ENCODE peak calls at places on chromosomes 4 and X, in nine cellular contexts. I, M, A, O, U, X, Y, N and J are unnamed samples.

GRCh38 chr4:137519406-137519805 is 12.9 kb downstream of the PCDH18 start:
- DNase-seq in I (peak; percentile 81), M (no peak), A (no peak), O (peak; percentile 65), U (no peak), X (no peak), Y (no peak), N (peak; percentile 37), J (no peak)

GRCh38 chr4:148749403-148749802 is 307.2 kb upstream of the NR3C2 start:
- DNase-seq in I (no peak), M (no peak), A (no peak), O (no peak), U (no peak), X (no peak), Y (no peak), N (no peak), J (no peak)

GRCh38 chr4:114417214-114417613 is 181.4 kb upstream of the UGT8 start:
- DNase-seq in I (peak; percentile 1), M (peak; percentile 18), A (no peak), O (no peak), U (no peak), X (no peak), Y (no peak), N (peak; percentile 12), J (no peak)

GRCh38 chr4:176186721-176187395 is 8.5 kb downstream of the SPATA4 start:
- DNase-seq in I (peak; percentile 26), M (no peak), A (no peak), O (peak; percentile 33), U (no peak), X (no peak), Y (no peak), N (no peak), J (no peak)

GRCh38 chrX:122517781-122518180 is 666.3 kb upstream of the GRIA3 start:
- DNase-seq in I (peak; percentile 1), M (no peak), A (no peak), O (peak; percentile 74), U (no peak), X (no peak), Y (no peak), N (no peak), J (no peak)

GRCh38 chrX:68139791-68140190 is 293.5 kb downstream of the OPHN1 start:
- DNase-seq in I (no peak), M (no peak), A (no peak), O (peak; percentile 25), U (no peak), X (no peak), Y (no peak), N (no peak), J (no peak)

GRCh38 chrX:1390621-1391369 is 1.1 kb downstream of the SLC25A6 start:
- DNase-seq in I (no peak), M (no peak), A (peak; percentile 56), O (no peak), U (peak; percentile 10), X (no peak), Y (no peak), N (no peak), J (no peak)

GRCh38 chr4:184616633-184617471 is 32.4 kb downstream of the CASP3 start:
- DNase-seq in I (no peak), M (no peak), A (no peak), O (no peak), U (no peak), X (no peak), Y (no peak), N (no peak), J (no peak)

GRCh38 chr4:128942547-128942946 is 133.0 kb downstream of the JADE1 start:
- DNase-seq in I (peak; percentile 5), M (no peak), A (no peak), O (peak; percentile 18), U (no peak), X (no peak), Y (no peak), N (peak; percentile 16), J (no peak)

GRCh38 chr4:77220841-77221613 is 64.0 kb downstream of the CCNG2 start:
- DNase-seq in I (peak; percentile 74), M (peak; percentile 41), A (no peak), O (peak; percentile 11), U (no peak), X (no peak), Y (no peak), N (no peak), J (no peak)

GRCh38 chr4:24975505-24975904 is 55.2 kb downstream of the LGI2 start:
- DNase-seq in I (no peak), M (no peak), A (no peak), O (no peak), U (no peak), X (no peak), Y (no peak), N (no peak), J (no peak)

GRCh38 chr4:79597266-79597665 is 189.2 kb upstream of the GK2 start:
- DNase-seq in I (peak; percentile 59), M (no peak), A (no peak), O (peak; percentile 26), U (no peak), X (no peak), Y (no peak), N (peak; percentile 60), J (no peak)

GRCh38 chr4:99885063-99885664 is 9.1 kb downstream of the LAMTOR3 start:
- DNase-seq in I (peak; percentile 69), M (peak; percentile 56), A (no peak), O (peak; percentile 44), U (no peak), X (no peak), Y (peak; percentile 17), N (peak; percentile 38), J (no peak)

GRCh38 chr4:53061467-53061866 is 199.3 kb downstream of the RASL11B start:
- DNase-seq in I (no peak), M (no peak), A (no peak), O (no peak), U (no peak), X (no peak), Y (no peak), N (no peak), J (no peak)

GRCh38 chrX:40154853-40155616 is 57.3 kb upstream of the BCOR start:
- DNase-seq in I (peak; percentile 53), M (peak; percentile 80), A (peak; percentile 54), O (no peak), U (no peak), X (no peak), Y (peak; percentile 43), N (no peak), J (peak; percentile 59)

GRCh38 chr4:153542835-153543234 is 76.7 kb downstream of the TMEM131L start:
- DNase-seq in I (no peak), M (no peak), A (no peak), O (no peak), U (no peak), X (no peak), Y (no peak), N (no peak), J (no peak)

GRCh38 chr4:153539058-153539826 is 73.1 kb downstream of the TMEM131L start:
- DNase-seq in I (no peak), M (no peak), A (no peak), O (no peak), U (no peak), X (no peak), Y (no peak), N (no peak), J (no peak)

GRCh38 chr4:153542131-153542530 is 76.0 kb downstream of the TMEM131L start:
- DNase-seq in I (no peak), M (no peak), A (no peak), O (no peak), U (no peak), X (no peak), Y (no peak), N (no peak), J (no peak)

GRCh38 chr4:153543351-153543750 is 77.2 kb downstream of the TMEM131L start:
- DNase-seq in I (no peak), M (no peak), A (no peak), O (no peak), U (no peak), X (no peak), Y (no peak), N (no peak), J (no peak)

DNA sequence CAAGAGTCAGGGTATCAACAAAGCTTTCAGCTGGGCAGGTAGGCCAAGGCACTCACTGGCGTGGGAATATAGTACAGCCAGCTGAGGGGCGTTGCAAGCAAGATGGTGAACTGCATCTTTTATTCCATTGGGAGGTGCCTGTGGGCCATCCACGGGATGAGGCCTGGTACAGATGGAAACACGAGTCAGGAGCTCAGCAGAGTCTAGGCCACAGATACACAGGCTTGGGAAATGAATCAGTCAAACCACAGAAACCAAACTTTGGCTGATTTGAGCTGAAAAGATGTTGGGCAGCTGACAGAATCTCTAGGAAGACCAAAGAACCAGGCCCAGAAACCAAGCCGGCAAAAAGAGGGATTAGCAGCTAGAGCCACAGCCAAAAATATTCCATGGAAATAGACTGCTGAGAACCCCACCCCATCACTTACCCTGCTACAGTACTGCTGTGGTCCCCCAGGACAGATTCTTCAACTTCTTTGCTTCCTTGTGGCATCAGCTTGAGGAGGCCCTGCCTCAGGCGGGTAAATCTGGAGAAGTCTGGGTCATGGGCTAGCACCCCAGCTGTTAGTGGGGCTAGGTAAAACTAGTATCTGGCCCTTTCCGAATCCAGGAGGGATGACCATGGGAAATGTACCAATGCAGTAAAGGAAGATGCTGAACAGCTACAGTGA is 75.4 kb downstream of the TMEM131L start:
- DNase-seq in I (peak; percentile 92), M (no peak), A (no peak), O (peak; percentile 97), U (no peak), X (no peak), Y (no peak), N (peak; percentile 96), J (no peak)
- TF ChIP-seq CTCF in I (peak; percentile 29), M (no peak), A (no peak), O (peak; percentile 41), U (no peak), X (no peak), Y (no peak), N (peak; percentile 21), J (no peak)

GRCh38 chr4:108498925-108499324 is 121.5 kb upstream of the RPL34 start:
- DNase-seq in I (no peak), M (no peak), A (no peak), O (no peak), U (no peak), X (no peak), Y (no peak), N (no peak), J (no peak)
- TF ChIP-seq CTCF in I (no peak), M (no peak), A (no peak), O (no peak), U (no peak), X (no peak), Y (no peak), N (no peak), J (no peak)

GRCh38 chrX:149949743-149950436 is 11.6 kb upstream of the EOLA2 start:
- DNase-seq in I (no peak), M (no peak), A (no peak), O (peak; percentile 11), U (no peak), X (no peak), Y (no peak), N (no peak), J (no peak)

GRCh38 chrX:149950681-149951080 is 12.4 kb upstream of the EOLA2 start:
- DNase-seq in I (peak; percentile 75), M (peak; percentile 35), A (no peak), O (peak; percentile 63), U (no peak), X (no peak), Y (no peak), N (peak; percentile 32), J (no peak)

GRCh38 chrX:149948001-149948400 is 9.7 kb upstream of the EOLA2 start:
- DNase-seq in I (no peak), M (no peak), A (no peak), O (no peak), U (no peak), X (no peak), Y (no peak), N (no peak), J (no peak)
- TF ChIP-seq CTCF in I (no peak), M (no peak), A (no peak), O (no peak), U (no peak), X (no peak), Y (no peak), N (no peak), J (no peak)

GRCh38 chrX:57329008-57329407 is 42.5 kb downstream of the FAAH2 start:
- DNase-seq in I (no peak), M (no peak), A (no peak), O (no peak), U (no peak), X (no peak), Y (no peak), N (no peak), J (no peak)
- TF ChIP-seq CTCF in I (no peak), M (no peak), A (no peak), O (no peak), U (no peak), X (no peak), Y (peak; percentile 35), N (no peak), J (no peak)